ENCODE peak calls at places on chromosomes 6 and 20, in nine cellular contexts. K, P, Q, Z, T, C, R, J and E are unnamed samples.

GRCh38 chr6:42509765-42510164 is 54.1 kb upstream of the UBR2 start:
- DNase-seq in Q (no peak), R (no peak), T (no peak), K (no peak), P (no peak), C (no peak), Z (no peak), J (no peak), E (no peak)

GRCh38 chr20:23151008-23151703 is 65.0 kb upstream of the CD93 start:
- DNase-seq in P (no peak), Q (peak), T (no peak), Z (no peak), J (no peak), C (no peak), R (no peak), K (no peak), E (no peak)

GRCh38 chr20:32522775-32523612 is 62.1 kb downstream of the NOL4L start:
- DNase-seq in J (no peak), P (no peak), Q (no peak), C (no peak), T (no peak), Z (no peak), R (no peak), K (no peak), E (no peak)

GRCh38 chr6:33312361-33313104 is 1.3 kb downstream of the TAPBP start:
- DNase-seq in R (peak), Z (peak), K (peak), Q (peak), T (peak), J (peak), C (peak), P (peak), E (peak)

GRCh38 chr20:5844063-5844681 is 94.0 kb downstream of the SHLD1 start:
- DNase-seq in P (no peak), K (peak), T (no peak), Z (no peak), J (no peak), C (no peak), Q (no peak), R (no peak), E (peak)

GRCh38 chr6:159715168-159715567 is 12.1 kb upstream of the WTAP start:
- DNase-seq in K (no peak), J (no peak), Q (no peak), P (no peak), Z (no peak), R (no peak), T (no peak), C (peak), E (no peak)

GRCh38 chr6:7975764-7976146 is 65.2 kb upstream of the TXNDC5 start:
- DNase-seq in P (peak), Q (peak), K (no peak), J (no peak), Z (peak), C (peak), T (no peak), R (peak), E (no peak)

GRCh38 chr20:4573564-4574355 is 147.9 kb upstream of the PRND start:
- DNase-seq in Q (no peak), Z (no peak), R (no peak), C (no peak), J (no peak), P (no peak), T (no peak), K (no peak), E (peak)

GRCh38 chr20:48754269-48754668 is 73.5 kb downstream of the PREX1 start:
- DNase-seq in C (no peak), P (no peak), K (no peak), R (no peak), Z (no peak), Q (no peak), T (no peak), J (no peak), E (no peak)

GRCh38 chr6:30682181-30683117 is 4.0 kb downstream of the PPP1R18 start:
- DNase-seq in P (peak), T (peak), R (peak), C (peak), Z (peak), J (peak), K (peak), Q (peak), E (peak)

GRCh38 chr20:53984354-53984753 is 86.0 kb downstream of the BCAS1 start:
- DNase-seq in C (peak), T (no peak), Z (no peak), R (no peak), K (no peak), J (no peak), P (no peak), Q (no peak), E (no peak)

GRCh38 chr20:51587145-51587544 is 44.6 kb upstream of the NFATC2 start:
- DNase-seq in J (no peak), P (no peak), Z (no peak), T (no peak), Q (no peak), C (no peak), R (no peak), K (no peak), E (no peak)

GRCh38 chr6:144335914-144336313 is 50.8 kb downstream of the UTRN start:
- DNase-seq in Z (no peak), K (peak), P (no peak), C (no peak), T (peak), R (peak), J (no peak), Q (no peak), E (no peak)

GRCh38 chr6:37306026-37306425 is 47.8 kb upstream of the RNF8 start:
- DNase-seq in R (peak), C (no peak), J (no peak), Z (no peak), P (no peak), T (no peak), K (peak), Q (no peak), E (peak)

GRCh38 chr6:56959938-56960337 is 5.0 kb downstream of the BEND6 start:
- DNase-seq in P (no peak), K (peak), T (no peak), Z (no peak), C (no peak), J (no peak), Q (no peak), R (no peak), E (peak)

GRCh38 chr6:107079429-107079828 is 35.9 kb downstream of the BEND3 start:
- DNase-seq in T (no peak), R (no peak), Q (no peak), Z (no peak), K (no peak), C (no peak), J (peak), P (no peak), E (no peak)

GRCh38 chr6:122789078-122789861 is at the start of gene SMPDL3A:
- DNase-seq in C (peak), R (peak), T (no peak), Z (peak), K (peak), Q (peak), J (peak), P (peak), E (peak)

GRCh38 chr6:33306356-33306755 is 7.5 kb downstream of the TAPBP start:
- DNase-seq in Z (no peak), K (no peak), T (no peak), J (no peak), R (no peak), P (no peak), C (no peak), Q (no peak), E (no peak)

GRCh38 chr6:81436990-81437389 is 315.5 kb downstream of the TENT5A start:
- DNase-seq in Q (no peak), R (no peak), J (no peak), P (no peak), K (no peak), C (no peak), Z (no peak), T (no peak), E (no peak)

GRCh38 chr6:169213814-169214520 is 39.7 kb downstream of the THBS2 start:
- DNase-seq in K (no peak), Q (no peak), C (peak), Z (no peak), R (no peak), P (no peak), J (no peak), T (no peak), E (no peak)

GRCh38 chr6:45344900-45345299 is 16.8 kb downstream of the RUNX2 start:
- DNase-seq in Z (no peak), J (no peak), C (no peak), K (no peak), T (no peak), Q (no peak), P (no peak), R (no peak), E (no peak)

GRCh38 chr6:5471044-5471443 is 209.7 kb downstream of the FARS2 start:
- DNase-seq in K (peak), C (no peak), T (peak), J (peak), Z (peak), Q (peak), R (peak), P (peak), E (peak)

GRCh38 chr20:24742436-24742835 is 206.6 kb upstream of the CST7 start:
- DNase-seq in C (no peak), R (no peak), P (no peak), J (no peak), K (no peak), Z (no peak), Q (no peak), T (no peak), E (no peak)

GRCh38 chr6:110876170-110876773 is 1.7 kb downstream of the AMD1 start:
- DNase-seq in J (peak), Z (peak), R (peak), K (peak), P (peak), T (peak), Q (peak), C (peak), E (peak)

GRCh38 chr6:110877569-110877968 is 3.0 kb downstream of the AMD1 start:
- DNase-seq in P (no peak), Q (no peak), K (no peak), J (no peak), R (no peak), C (no peak), T (no peak), Z (no peak), E (no peak)

GRCh38 chr6:110880651-110881050 is 6.1 kb downstream of the AMD1 start:
- DNase-seq in K (no peak), J (no peak), R (no peak), P (no peak), C (no peak), Z (no peak), Q (no peak), T (no peak), E (no peak)

GRCh38 chr6:110877154-110877564 is 2.6 kb downstream of the AMD1 start:
- DNase-seq in Z (no peak), K (no peak), C (no peak), Q (no peak), P (no peak), T (no peak), J (no peak), R (no peak), E (no peak)

DNA sequence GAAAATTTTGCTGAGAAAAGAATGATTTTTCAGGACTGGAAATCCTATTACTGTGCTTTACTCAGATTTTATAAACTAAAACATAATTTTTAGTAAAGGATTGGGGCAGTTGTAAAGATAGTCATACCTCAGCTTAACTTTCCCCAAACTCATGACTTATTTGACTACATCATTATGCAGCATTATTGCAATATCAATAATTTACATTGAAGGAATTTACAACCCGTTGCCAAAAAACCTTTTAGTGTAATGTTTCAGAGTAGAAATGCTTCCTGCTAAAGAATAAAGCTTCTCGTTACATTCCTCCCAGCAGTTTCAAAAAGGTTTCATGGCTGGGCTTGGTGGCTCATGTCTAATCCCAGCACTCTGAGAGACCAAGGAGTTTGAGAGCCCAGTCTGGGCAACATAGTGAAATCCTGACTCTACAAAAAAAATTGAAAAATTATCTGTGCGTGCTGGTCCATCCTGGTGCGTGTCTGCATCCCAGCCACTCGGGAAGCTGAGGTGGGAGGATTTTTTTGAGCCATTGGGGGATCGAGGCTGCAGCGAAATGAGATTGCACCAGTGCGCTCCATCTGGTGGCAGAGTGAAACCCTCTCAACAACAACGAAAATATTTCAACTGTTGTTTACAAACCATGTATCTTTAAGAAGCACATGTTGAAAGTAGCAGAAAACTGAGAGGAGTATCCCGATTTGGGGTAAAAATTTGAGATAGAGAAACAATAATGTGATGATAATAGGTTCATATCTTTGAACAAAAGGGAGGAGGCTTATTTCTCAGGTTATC is 4.4 kb downstream of the AMD1 start:
- DNase-seq in C (no peak), T (peak), K (no peak), J (peak), Z (no peak), P (no peak), R (peak), Q (no peak), E (no peak)
- TF ChIP-seq CTCF in C (peak), T (peak), K (no peak), J (peak), Z (peak), P (peak), R (peak), Q (peak), E (peak)

DNA sequence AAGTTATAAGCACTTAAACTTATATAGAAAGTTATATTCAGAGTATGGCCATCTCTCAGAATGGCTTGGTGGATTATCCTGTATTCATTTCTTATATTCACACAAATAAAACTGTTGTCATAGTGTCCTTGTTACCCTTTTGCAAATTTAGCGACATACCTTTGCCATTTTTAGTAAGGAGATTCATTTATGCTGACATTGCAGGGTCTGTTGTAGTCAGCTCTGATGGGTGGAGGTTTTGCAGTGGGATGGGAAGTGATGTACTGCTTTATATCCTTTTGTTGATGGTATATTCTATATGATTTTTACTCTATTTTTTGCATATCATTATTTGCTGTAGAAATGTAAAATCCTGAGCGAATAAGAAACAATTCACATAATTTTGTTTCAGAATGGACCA is 35.9 kb downstream of the SAMD5 start:
- DNase-seq in C (no peak), J (no peak), Z (no peak), R (no peak), Q (no peak), K (no peak), T (no peak), P (no peak), E (no peak)
- H3K27ac ChIP-seq in C (no peak), J (no peak), Z (no peak), R (no peak), Q (no peak), K (no peak), T (no peak), P (no peak), E (no peak)

DNA sequence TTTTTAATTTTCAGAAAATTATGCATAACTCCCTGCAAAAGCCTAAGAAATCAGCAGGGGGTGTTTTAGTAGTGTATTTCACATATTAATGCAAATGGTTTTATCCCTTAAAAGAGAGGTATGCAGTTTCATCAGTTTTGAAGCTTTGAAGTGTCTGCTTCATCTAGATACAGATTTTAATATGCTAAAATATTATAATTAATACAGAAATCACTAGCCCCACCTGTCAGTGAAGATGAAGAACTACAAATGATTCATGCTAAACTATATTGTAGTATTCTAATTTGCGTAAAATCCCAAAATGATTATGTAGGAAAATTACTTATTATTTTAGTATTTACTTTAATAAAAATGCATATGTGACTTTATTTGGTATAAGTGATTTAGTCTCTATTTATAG is 2.9 kb upstream of the TFB1M start:
- DNase-seq in K (no peak), R (no peak), J (no peak), P (no peak), T (peak), Z (no peak), Q (no peak), C (no peak), E (no peak)
- TF ChIP-seq CTCF in K (peak), R (no peak), J (no peak), P (peak), T (peak), Z (peak), Q (no peak), C (peak), E (no peak)

GRCh38 chr6:39207421-39208232 is 21.6 kb downstream of the KCNK5 start:
- DNase-seq in Z (no peak), Q (no peak), P (no peak), K (no peak), J (no peak), C (no peak), R (no peak), T (no peak), E (no peak)
- H3K27ac ChIP-seq in Z (no peak), Q (peak), P (no peak), K (no peak), J (no peak), C (no peak), R (no peak), T (no peak), E (peak)

DNA sequence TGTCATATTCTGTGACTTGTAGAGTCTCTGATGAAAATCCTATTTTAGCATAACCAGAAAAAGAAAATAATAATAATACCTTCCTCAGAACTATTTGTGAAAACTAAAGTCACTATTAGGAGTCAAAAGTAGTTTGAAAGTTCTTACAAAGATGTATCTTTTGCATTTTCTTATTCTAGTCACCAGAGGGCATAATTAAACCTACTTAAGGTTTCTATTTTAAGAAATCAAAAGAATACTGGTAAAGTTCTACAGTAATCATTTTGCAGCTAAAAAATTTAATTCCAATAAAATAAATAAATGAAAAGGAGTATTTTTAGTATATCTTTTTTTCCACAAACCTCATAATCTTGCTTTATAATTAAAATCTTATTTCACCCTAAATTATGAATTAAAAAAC is 28.0 kb upstream of the MCM9 start:
- DNase-seq in K (no peak), Z (no peak), P (no peak), R (peak), Q (no peak), J (no peak), T (no peak), C (no peak), E (no peak)
- TF ChIP-seq CTCF in K (peak), Z (peak), P (peak), R (peak), Q (no peak), J (no peak), T (peak), C (no peak), E (peak)

GRCh38 chr6:47792216-47792733 is 10.4 kb downstream of the OPN5 start:
- DNase-seq in R (no peak), C (no peak), K (no peak), Q (no peak), P (no peak), J (no peak), Z (no peak), T (no peak), E (no peak)

GRCh38 chr6:47787620-47788497 is 6.0 kb downstream of the OPN5 start:
- DNase-seq in P (peak), K (peak), R (peak), T (peak), Z (peak), Q (peak), C (no peak), J (peak), E (peak)

GRCh38 chr6:47785187-47785586 is 3.4 kb downstream of the OPN5 start:
- DNase-seq in R (no peak), P (no peak), C (no peak), J (no peak), T (no peak), Z (no peak), K (no peak), Q (no peak), E (no peak)

GRCh38 chr6:47789553-47789952 is 7.7 kb downstream of the OPN5 start:
- DNase-seq in T (no peak), K (peak), J (peak), P (no peak), Q (no peak), Z (no peak), C (no peak), R (no peak), E (no peak)

GRCh38 chr6:47788498-47788884 is 6.7 kb downstream of the OPN5 start:
- DNase-seq in P (no peak), C (no peak), K (no peak), J (no peak), T (no peak), Q (no peak), Z (no peak), R (no peak), E (no peak)
- H3K27ac ChIP-seq in P (no peak), C (no peak), K (peak), J (no peak), T (no peak), Q (no peak), Z (no peak), R (no peak), E (no peak)